ENCODE peak calls at places on chromosomes 16 and 17, in five cellular contexts. One of them, this sample, is unnamed.

GRCh38 chr17:83083368-83084201 is 4.2 kb downstream of the METRNL start:
- DNase-seq in HepG2: no peak
- DNase-seq in stomach: no peak
- DNase-seq in GM12892: no peak
- DNase-seq in HCT116: no peak
- DNase-seq in this sample: no peak

GRCh38 chr16:19389246-19389645 is 28.4 kb upstream of the TMC5 start:
- DNase-seq in stomach: peak
- DNase-seq in HepG2: peak
- DNase-seq in HCT116: no peak
- DNase-seq in GM12892: no peak
- DNase-seq in this sample: no peak

GRCh38 chr16:54236761-54237160 is 49.8 kb downstream of the IRX3 start:
- DNase-seq in HCT116: no peak
- DNase-seq in GM12892: no peak
- DNase-seq in HepG2: no peak
- DNase-seq in stomach: no peak
- DNase-seq in this sample: no peak

GRCh38 chr17:63116967-63117366 is 150.9 kb downstream of the TANC2 start:
- DNase-seq in HCT116: no peak
- DNase-seq in GM12892: no peak
- DNase-seq in HepG2: no peak
- DNase-seq in stomach: no peak
- DNase-seq in this sample: no peak

GRCh38 chr16:72884573-72884972 is 163.4 kb downstream of the ZFHX3 start:
- DNase-seq in HepG2: peak
- DNase-seq in GM12892: no peak
- DNase-seq in stomach: no peak
- DNase-seq in HCT116: no peak
- DNase-seq in this sample: no peak

GRCh38 chr16:86039606-86040005 is 140.6 kb downstream of the IRF8 start:
- DNase-seq in HCT116: no peak
- DNase-seq in stomach: no peak
- DNase-seq in GM12892: no peak
- DNase-seq in HepG2: no peak
- DNase-seq in this sample: no peak

GRCh38 chr17:44556114-44556853 is 1.0 kb upstream of the FZD2 start:
- DNase-seq in stomach: peak
- DNase-seq in GM12892: peak
- DNase-seq in HCT116: peak
- DNase-seq in HepG2: peak
- DNase-seq in this sample: no peak

GRCh38 chr16:2231016-2231931 is 5.0 kb upstream of the DNASE1L2 start:
- DNase-seq in GM12892: no peak
- DNase-seq in stomach: no peak
- DNase-seq in HCT116: no peak
- DNase-seq in HepG2: no peak
- DNase-seq in this sample: no peak

GRCh38 chr16:85451646-85452363 is 161.3 kb upstream of the GSE1 start:
- DNase-seq in HCT116: no peak
- DNase-seq in HepG2: no peak
- DNase-seq in stomach: no peak
- DNase-seq in GM12892: no peak
- DNase-seq in this sample: no peak

GRCh38 chr17:42608692-42609181 is 437 bp downstream of the RETREG3 start:
- DNase-seq in stomach: no peak
- DNase-seq in GM12892: no peak
- DNase-seq in HCT116: no peak
- DNase-seq in HepG2: no peak
- DNase-seq in this sample: no peak

GRCh38 chr16:52128407-52128806 is 418.5 kb downstream of the TOX3 start:
- DNase-seq in GM12892: no peak
- DNase-seq in stomach: no peak
- DNase-seq in HCT116: no peak
- DNase-seq in HepG2: no peak
- DNase-seq in this sample: no peak

GRCh38 chr16:14378131-14378551 is 251.9 kb downstream of the PARN start:
- DNase-seq in stomach: no peak
- DNase-seq in GM12892: no peak
- DNase-seq in HCT116: peak
- DNase-seq in HepG2: peak
- DNase-seq in this sample: no peak

GRCh38 chr16:79970091-79970490 is 369.6 kb upstream of the MAF start:
- DNase-seq in HCT116: no peak
- DNase-seq in HepG2: no peak
- DNase-seq in stomach: no peak
- DNase-seq in GM12892: no peak
- DNase-seq in this sample: no peak

GRCh38 chr16:55021595-55022475 is 91.2 kb downstream of the IRX5 start:
- DNase-seq in HCT116: peak
- DNase-seq in stomach: no peak
- DNase-seq in HepG2: peak
- DNase-seq in GM12892: no peak
- DNase-seq in this sample: no peak

GRCh38 chr16:1394367-1394951 is 20.0 kb downstream of the UNKL start:
- DNase-seq in GM12892: no peak
- DNase-seq in HCT116: no peak
- DNase-seq in HepG2: no peak
- DNase-seq in stomach: no peak
- DNase-seq in this sample: no peak

GRCh38 chr16:1640261-1640956 is 28.2 kb downstream of the CRAMP1 start:
- DNase-seq in HepG2: no peak
- DNase-seq in HCT116: no peak
- DNase-seq in GM12892: no peak
- DNase-seq in stomach: no peak
- DNase-seq in this sample: no peak

GRCh38 chr17:42780816-42781638 is 617 bp downstream of the WNK4 start:
- DNase-seq in GM12892: no peak
- DNase-seq in HepG2: no peak
- DNase-seq in stomach: no peak
- DNase-seq in HCT116: no peak
- DNase-seq in this sample: no peak

GRCh38 chr17:71709271-71709670 is 411.5 kb upstream of the SOX9 start:
- DNase-seq in stomach: no peak
- DNase-seq in HepG2: no peak
- DNase-seq in GM12892: no peak
- DNase-seq in HCT116: no peak
- DNase-seq in this sample: no peak

GRCh38 chr17:73422121-73422520 is 110.3 kb upstream of the CDC42EP4 start:
- DNase-seq in stomach: no peak
- DNase-seq in HepG2: no peak
- DNase-seq in GM12892: no peak
- DNase-seq in HCT116: no peak
- DNase-seq in this sample: no peak

GRCh38 chr17:73697872-73698271 is 53.6 kb upstream of the SDK2 start:
- DNase-seq in HCT116: no peak
- DNase-seq in GM12892: no peak
- DNase-seq in stomach: no peak
- DNase-seq in HepG2: peak
- DNase-seq in this sample: no peak

GRCh38 chr17:72270530-72270929 is 149.7 kb downstream of the SOX9 start:
- DNase-seq in GM12892: no peak
- DNase-seq in HepG2: no peak
- DNase-seq in HCT116: no peak
- DNase-seq in stomach: no peak
- DNase-seq in this sample: no peak

GRCh38 chr16:89952049-89952448 is 3.5 kb downstream of the DEF8 start:
- DNase-seq in GM12892: no peak
- DNase-seq in HCT116: no peak
- DNase-seq in HepG2: no peak
- DNase-seq in stomach: no peak
- DNase-seq in this sample: no peak

GRCh38 chr17:82323514-82324234 is 6.3 kb upstream of the CD7 start:
- DNase-seq in stomach: no peak
- DNase-seq in HepG2: no peak
- DNase-seq in HCT116: no peak
- DNase-seq in GM12892: no peak
- DNase-seq in this sample: no peak

GRCh38 chr17:59643159-59643857 is 23.6 kb downstream of the CLTC start:
- DNase-seq in HepG2: no peak
- DNase-seq in GM12892: no peak
- DNase-seq in HCT116: no peak
- DNase-seq in stomach: no peak
- DNase-seq in this sample: no peak

GRCh38 chr16:25018972-25019617 is 3.9 kb upstream of the ARHGAP17 start:
- DNase-seq in GM12892: no peak
- DNase-seq in HepG2: no peak
- DNase-seq in HCT116: no peak
- DNase-seq in stomach: no peak
- DNase-seq in this sample: no peak

GRCh38 chr16:81818514-81819304 is 39.6 kb downstream of the PLCG2 start:
- DNase-seq in GM12892: no peak
- DNase-seq in HCT116: no peak
- DNase-seq in stomach: no peak
- DNase-seq in HepG2: no peak
- DNase-seq in this sample: no peak
- TF ChIP-seq POLR2AphosphoS5 in GM12892: peak
- TF ChIP-seq POLR2AphosphoS5 in HCT116: no peak
- TF ChIP-seq POLR2AphosphoS5 in stomach: no peak
- TF ChIP-seq POLR2AphosphoS5 in HepG2: no peak
- TF ChIP-seq POLR2AphosphoS5 in this sample: no peak

GRCh38 chr17:4901108-4901647 is 1.7 kb downstream of the CHRNE start:
- DNase-seq in HepG2: no peak
- DNase-seq in HCT116: no peak
- DNase-seq in stomach: no peak
- DNase-seq in GM12892: no peak
- DNase-seq in this sample: no peak

GRCh38 chr17:4898927-4899326 is 409 bp upstream of the C17orf107 start:
- DNase-seq in HepG2: no peak
- DNase-seq in GM12892: peak
- DNase-seq in stomach: no peak
- DNase-seq in HCT116: no peak
- DNase-seq in this sample: no peak

GRCh38 chr17:4898351-4898750 is 985 bp upstream of the C17orf107 start:
- DNase-seq in HCT116: no peak
- DNase-seq in GM12892: no peak
- DNase-seq in stomach: no peak
- DNase-seq in HepG2: no peak
- DNase-seq in this sample: no peak

GRCh38 chr17:4900231-4901107 is 1.1 kb downstream of the C17orf107 start:
- DNase-seq in HCT116: no peak
- DNase-seq in GM12892: peak
- DNase-seq in HepG2: no peak
- DNase-seq in stomach: peak
- DNase-seq in this sample: no peak

GRCh38 chr17:4899341-4900230 is at the start of gene C17orf107:
- DNase-seq in HepG2: no peak
- DNase-seq in stomach: peak
- DNase-seq in GM12892: peak
- DNase-seq in HCT116: no peak
- DNase-seq in this sample: peak
- TF ChIP-seq POLR2AphosphoS5 in HepG2: no peak
- TF ChIP-seq POLR2AphosphoS5 in stomach: no peak
- TF ChIP-seq POLR2AphosphoS5 in GM12892: no peak
- TF ChIP-seq POLR2AphosphoS5 in HCT116: no peak
- TF ChIP-seq POLR2AphosphoS5 in this sample: peak

DNA sequence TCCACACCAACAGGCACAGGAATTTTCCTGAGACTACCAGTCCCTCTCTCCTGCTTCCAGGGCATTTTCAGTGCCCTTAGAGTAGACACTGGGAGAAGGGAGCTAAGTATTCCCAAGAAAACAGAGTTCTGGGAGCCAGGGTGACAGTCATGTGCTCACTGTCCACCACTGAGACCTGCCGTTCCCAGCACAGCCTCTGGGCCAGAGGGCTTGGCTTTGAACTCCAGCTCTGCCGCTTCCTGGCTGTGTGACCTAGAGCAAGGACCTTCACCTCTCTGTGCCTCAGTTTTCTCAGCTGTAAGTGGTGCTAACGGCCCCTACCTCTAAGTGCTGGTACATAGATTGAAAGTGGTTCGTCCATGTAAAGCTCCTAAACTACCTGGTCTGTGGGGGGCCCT is 9.4 kb downstream of the UBALD2 start:
- DNase-seq in HepG2: no peak
- DNase-seq in HCT116: no peak
- DNase-seq in GM12892: no peak
- DNase-seq in stomach: no peak
- DNase-seq in this sample: no peak
- TF ChIP-seq POLR2AphosphoS5 in HepG2: no peak
- TF ChIP-seq POLR2AphosphoS5 in HCT116: no peak
- TF ChIP-seq POLR2AphosphoS5 in GM12892: no peak
- TF ChIP-seq POLR2AphosphoS5 in stomach: no peak
- TF ChIP-seq POLR2AphosphoS5 in this sample: no peak

GRCh38 chr17:47651704-47652103 is 2.0 kb downstream of the KPNB1 start:
- DNase-seq in HepG2: no peak
- DNase-seq in HCT116: no peak
- DNase-seq in GM12892: no peak
- DNase-seq in stomach: no peak
- DNase-seq in this sample: no peak

GRCh38 chr17:47652570-47652969 is 2.9 kb downstream of the KPNB1 start:
- DNase-seq in GM12892: no peak
- DNase-seq in HepG2: no peak
- DNase-seq in stomach: no peak
- DNase-seq in HCT116: no peak
- DNase-seq in this sample: no peak

GRCh38 chr17:47649153-47649971 is at the start of gene KPNB1:
- DNase-seq in HepG2: peak
- DNase-seq in stomach: peak
- DNase-seq in GM12892: peak
- DNase-seq in HCT116: peak
- DNase-seq in this sample: peak

GRCh38 chr17:47650525-47651522 is 1.1 kb downstream of the KPNB1 start:
- DNase-seq in GM12892: peak
- DNase-seq in stomach: peak
- DNase-seq in HepG2: peak
- DNase-seq in HCT116: peak
- DNase-seq in this sample: peak

DNA sequence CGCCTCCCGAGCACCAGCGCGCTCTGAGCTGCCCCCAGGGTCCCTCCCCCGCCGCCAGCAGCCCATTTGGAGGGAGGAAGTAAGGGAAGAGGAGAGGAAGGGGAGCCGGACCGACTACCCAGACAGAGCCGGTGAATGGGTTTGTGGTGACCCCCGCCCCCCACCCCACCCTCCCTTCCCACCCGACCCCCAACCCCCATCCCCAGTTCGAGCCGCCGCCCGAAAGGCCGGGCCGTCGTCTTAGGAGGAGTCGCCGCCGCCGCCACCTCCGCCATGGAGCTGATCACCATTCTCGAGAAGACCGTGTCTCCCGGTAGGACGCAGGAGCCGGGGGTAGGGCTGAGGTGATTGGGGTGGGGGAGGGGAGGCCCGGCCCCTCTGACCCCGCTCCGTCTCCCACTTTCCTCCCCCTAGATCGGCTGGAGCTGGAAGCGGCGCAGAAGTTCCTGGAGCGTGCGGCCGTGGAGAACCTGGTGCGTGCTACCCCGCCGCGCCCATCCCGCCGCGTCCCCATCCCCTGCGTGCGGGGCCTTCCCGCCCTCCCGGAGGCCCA is 329 bp downstream of the KPNB1 start:
- DNase-seq in HCT116: no peak
- DNase-seq in HepG2: no peak
- DNase-seq in stomach: peak
- DNase-seq in GM12892: peak
- DNase-seq in this sample: peak
- TF ChIP-seq POLR2AphosphoS5 in HCT116: no peak
- TF ChIP-seq POLR2AphosphoS5 in HepG2: no peak
- TF ChIP-seq POLR2AphosphoS5 in stomach: no peak
- TF ChIP-seq POLR2AphosphoS5 in GM12892: no peak
- TF ChIP-seq POLR2AphosphoS5 in this sample: no peak

This sample was measured in esophagus muscularis mucosa.